ENCODE peak calls at places on chromosome 20, in seven cellular contexts. S is glomerular endothelial cell; E is fibroblast of the aortic adventitia; W is keratinocyte; J is activated CD8-positive, alpha-beta memory T cell treated with anti-CD3 and anti-CD28 coated beads for 1 hour; X is KBM-7; U is NCI-H1092. L is an unnamed sample.

GRCh38 chr20:13839421-13840092 is 54.7 kb downstream of the NDUFAF5 start:
- DNase-seq in S (no peak), E (peak), W (peak), J (no peak), X (no peak), U (no peak), L (no peak)

GRCh38 chr20:63005862-63006564 is 751 bp downstream of the BHLHE23 start:
- DNase-seq in S (no peak), E (no peak), W (no peak), J (no peak), X (no peak), U (no peak), L (no peak)

GRCh38 chr20:24634855-24635254 is 165.4 kb downstream of the SYNDIG1 start:
- DNase-seq in S (no peak), E (peak), W (no peak), J (no peak), X (peak), U (no peak), L (no peak)

GRCh38 chr20:8545212-8545611 is 413.1 kb downstream of the PLCB1 start:
- DNase-seq in S (no peak), E (peak), W (no peak), J (no peak), X (no peak), U (no peak), L (no peak)

GRCh38 chr20:17505664-17506517 is 25.3 kb downstream of the BFSP1 start:
- DNase-seq in S (no peak), E (peak), W (peak), J (no peak), X (no peak), U (no peak), L (no peak)

GRCh38 chr20:31674895-31675827 is 37.4 kb downstream of the COX4I2 start:
- DNase-seq in S (peak), E (peak), W (peak), J (peak), X (peak), U (no peak), L (no peak)

GRCh38 chr20:64077094-64077493 is 2.2 kb downstream of the RGS19 start:
- DNase-seq in S (no peak), E (no peak), W (no peak), J (no peak), X (peak), U (no peak), L (no peak)

GRCh38 chr20:47453167-47453782 is 48.4 kb upstream of the NCOA3 start:
- DNase-seq in S (no peak), E (peak), W (peak), J (no peak), X (peak), U (no peak), L (no peak)

GRCh38 chr20:19774086-19774933 is 16.3 kb downstream of the RIN2 start:
- DNase-seq in S (no peak), E (peak), W (no peak), J (no peak), X (no peak), U (no peak), L (no peak)